ENCODE peak calls at places on chromosome 19, in six cellular contexts. U is GM12878, G is HepG2, W is K562, M is A549, Z is upper lobe of left lung. T is an unnamed sample.

GRCh38 chr19:14066139-14066538 is 4.3 kb upstream of the PALM3 start:
- ATAC-seq in M (no peak), W (no peak), Z (no peak), U (no peak), G (no peak), T (no peak)

GRCh38 chr19:39194832-39195542 is 1.8 kb upstream of the NCCRP1 start:
- ATAC-seq in G (no peak), W (no peak), M (peak; percentile 7), U (no peak), Z (no peak), T (no peak)

GRCh38 chr19:40220674-40221073 is 2.5 kb upstream of the TTC9B start:
- ATAC-seq in Z (no peak), W (no peak), M (no peak), G (no peak), U (no peak), T (no peak)

GRCh38 chr19:16381756-16382401 is 57.3 kb downstream of the KLF2 start:
- ATAC-seq in G (no peak), M (no peak), U (no peak), Z (peak; percentile 53), W (no peak), T (peak; percentile 87)

GRCh38 chr19:19530423-19530804 is 1.7 kb downstream of the YJEFN3 start:
- ATAC-seq in W (peak; percentile 5), M (no peak), G (no peak), U (no peak), Z (no peak), T (no peak)

GRCh38 chr19:23991170-23991569 is 76.5 kb downstream of the ZNF726 start:
- ATAC-seq in W (no peak), G (no peak), U (no peak), Z (no peak), M (no peak), T (no peak)

GRCh38 chr19:17790059-17790780 is 4.7 kb upstream of the B3GNT3 start:
- ATAC-seq in U (peak; percentile 25), Z (no peak), M (no peak), W (no peak), G (no peak), T (no peak)

GRCh38 chr19:14393303-14393702 is 12.1 kb downstream of the ADGRE5 start:
- ATAC-seq in G (no peak), U (no peak), M (no peak), Z (no peak), W (no peak), T (no peak)

GRCh38 chr19:993831-994393 is 6.3 kb upstream of the GRIN3B start:
- ATAC-seq in M (no peak), U (no peak), W (peak; percentile 8), G (peak; percentile 9), Z (no peak), T (no peak)

GRCh38 chr19:43755256-43755801 is 567 bp upstream of the SMG9 start:
- ATAC-seq in M (peak; percentile 44), Z (peak; percentile 65), G (peak; percentile 20), W (peak; percentile 68), U (peak; percentile 29), T (peak; percentile 19)

GRCh38 chr19:18645035-18645511 is 8.2 kb downstream of the KLHL26 start:
- ATAC-seq in M (no peak), Z (no peak), U (no peak), W (no peak), G (no peak), T (no peak)

GRCh38 chr19:47414469-47414868 is 4.9 kb downstream of the MEIS3 start:
- ATAC-seq in Z (no peak), G (peak; percentile 88), U (peak; percentile 52), W (peak; percentile 87), M (peak; percentile 68), T (no peak)

GRCh38 chr19:38869160-38869835 is 8.8 kb downstream of the RINL start:
- ATAC-seq in U (peak; percentile 52), W (no peak), M (no peak), G (no peak), Z (peak; percentile 24), T (no peak)

GRCh38 chr19:3163230-3163886 is 15.2 kb upstream of the S1PR4 start:
- ATAC-seq in U (peak; percentile 99), Z (peak; percentile 88), W (peak; percentile 99), G (peak; percentile 95), M (peak; percentile 95), T (peak; percentile 66)

GRCh38 chr19:3658004-3658822 is 31.6 kb upstream of the CACTIN start:
- ATAC-seq in G (no peak), Z (no peak), W (no peak), M (no peak), U (no peak), T (no peak)

GRCh38 chr19:46629546-46630025 is 4.7 kb upstream of the PTGIR start:
- ATAC-seq in Z (no peak), G (no peak), U (no peak), W (peak; percentile 37), M (no peak), T (no peak)

GRCh38 chr19:44875666-44876418 is 15.2 kb upstream of the TOMM40 start:
- ATAC-seq in Z (no peak), U (no peak), W (no peak), M (no peak), G (no peak), T (no peak)

DNA sequence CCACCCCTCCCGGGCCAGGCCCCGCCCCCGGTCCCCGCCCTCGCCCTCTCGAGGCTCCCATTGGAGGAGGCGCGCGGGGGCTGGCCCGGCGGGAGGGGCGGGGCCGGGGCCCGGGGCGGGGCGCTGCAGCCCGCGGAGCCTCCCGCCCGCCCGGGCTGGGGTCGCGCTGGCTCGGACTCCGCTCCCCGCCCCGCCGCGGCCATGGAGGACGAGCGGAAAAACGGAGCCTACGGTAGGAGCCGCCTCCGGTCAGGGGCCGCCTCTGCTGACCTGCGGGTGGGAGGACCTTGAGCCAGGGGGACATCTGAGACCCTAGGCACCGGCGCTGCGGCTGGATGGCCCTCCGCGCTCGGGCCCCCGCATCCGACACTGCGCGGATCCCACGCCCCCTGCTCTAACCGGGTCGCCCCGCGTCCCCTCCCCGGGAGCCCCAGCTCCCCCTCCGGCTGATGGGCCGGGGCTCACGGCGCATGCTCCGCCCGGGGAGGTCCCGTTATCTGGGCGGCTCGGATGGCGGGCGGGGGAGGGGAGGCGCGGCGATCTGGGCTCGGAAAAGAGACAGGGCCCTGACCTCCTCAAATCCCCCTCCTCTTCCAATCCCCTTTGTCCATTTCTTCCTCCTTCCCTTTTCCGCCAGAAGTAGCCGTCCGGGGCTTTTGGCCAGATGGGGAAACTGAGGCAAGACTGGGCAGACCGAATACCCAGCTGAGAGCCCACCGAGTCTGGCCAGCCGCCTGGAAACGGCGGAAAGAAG is 15.4 kb upstream of the AP1M2 start:
- ATAC-seq in Z (peak; percentile 98), M (peak; percentile 98), U (peak; percentile 81), G (peak; percentile 93), W (peak; percentile 97), T (peak; percentile 98)
- TF ChIP-seq EP300 in Z (no peak), M (no peak), U (no peak), G (no peak), W (no peak), T (no peak)

GRCh38 chr19:5826531-5827341 is 12.8 kb downstream of the FUT6 start:
- ATAC-seq in M (peak; percentile 22), U (peak; percentile 5), W (no peak), G (peak; percentile 35), Z (no peak), T (no peak)

GRCh38 chr19:5828661-5829566 is 10.6 kb downstream of the FUT6 start:
- ATAC-seq in M (no peak), W (peak; percentile 9), U (peak; percentile 55), G (no peak), Z (no peak), T (peak; percentile 7)

GRCh38 chr19:5829567-5830315 is 9.8 kb downstream of the FUT6 start:
- ATAC-seq in G (no peak), Z (no peak), M (no peak), W (no peak), U (no peak), T (no peak)

GRCh38 chr19:5827342-5827890 is 12.1 kb downstream of the FUT6 start:
- ATAC-seq in W (no peak), G (no peak), Z (no peak), M (no peak), U (no peak), T (no peak)

DNA sequence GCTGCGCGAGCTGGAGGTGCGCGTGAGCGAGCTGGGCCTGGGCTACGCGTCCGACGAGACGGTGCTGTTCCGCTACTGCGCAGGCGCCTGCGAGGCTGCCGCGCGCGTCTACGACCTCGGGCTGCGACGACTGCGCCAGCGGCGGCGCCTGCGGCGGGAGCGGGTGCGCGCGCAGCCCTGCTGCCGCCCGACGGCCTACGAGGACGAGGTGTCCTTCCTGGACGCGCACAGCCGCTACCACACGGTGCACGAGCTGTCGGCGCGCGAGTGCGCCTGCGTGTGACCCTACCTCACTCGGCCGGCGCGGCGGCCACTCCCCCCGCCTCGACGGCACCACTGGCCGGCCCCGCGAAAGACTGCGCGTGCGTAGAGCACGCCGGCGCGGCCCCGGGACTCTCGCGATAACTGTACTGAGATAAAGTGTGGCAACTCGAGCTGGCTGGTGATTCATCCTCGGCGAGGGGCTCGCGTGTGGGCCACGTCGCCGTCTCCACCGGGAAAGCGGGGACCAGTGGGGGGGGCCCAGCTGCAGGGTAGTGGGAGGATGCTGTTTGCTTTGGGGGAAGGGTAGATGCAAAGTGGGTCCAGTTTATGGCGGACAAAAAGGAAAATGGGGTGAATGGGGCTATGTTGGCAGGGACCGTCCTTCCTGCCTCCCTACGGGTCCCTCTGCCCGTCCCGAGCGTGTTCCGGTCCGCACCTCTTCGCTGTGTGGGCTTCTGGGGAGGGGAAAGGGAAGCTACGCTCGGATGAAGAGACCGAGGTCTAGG is 11.4 kb downstream of the FUT6 start:
- ATAC-seq in W (peak; percentile 86), Z (peak; percentile 91), U (peak; percentile 74), G (peak; percentile 68), M (peak; percentile 73), T (peak; percentile 89)
- TF ChIP-seq EP300 in W (peak; percentile 30), Z (no peak), U (no peak), G (no peak), M (no peak), T (no peak)

GRCh38 chr19:31140717-31141116 is 208.5 kb downstream of the TSHZ3 start:
- ATAC-seq in U (no peak), Z (no peak), G (no peak), M (peak; percentile 27), W (no peak), T (no peak)

GRCh38 chr19:31139871-31140505 is 209.2 kb downstream of the TSHZ3 start:
- ATAC-seq in M (peak; percentile 69), G (no peak), U (no peak), Z (no peak), W (no peak), T (no peak)

GRCh38 chr19:31144069-31144468 is 205.2 kb downstream of the TSHZ3 start:
- ATAC-seq in W (no peak), G (no peak), M (no peak), Z (no peak), U (no peak), T (no peak)

GRCh38 chr19:31144471-31144870 is 204.8 kb downstream of the TSHZ3 start:
- ATAC-seq in G (no peak), U (no peak), M (no peak), W (no peak), Z (no peak), T (no peak)

GRCh38 chr19:31141301-31141700 is 207.9 kb downstream of the TSHZ3 start:
- ATAC-seq in Z (no peak), W (no peak), M (no peak), U (no peak), G (no peak), T (no peak)
- TF ChIP-seq EP300 in Z (no peak), W (no peak), M (no peak), U (no peak), G (no peak), T (no peak)

GRCh38 chr19:34134190-34135032 is 37.9 kb upstream of the LSM14A start:
- ATAC-seq in G (peak; percentile 94), U (peak; percentile 99), M (peak; percentile 94), Z (peak; percentile 100), W (peak; percentile 97), T (peak; percentile 99)
- TF ChIP-seq EP300 in G (no peak), U (no peak), M (no peak), Z (no peak), W (no peak), T (no peak)

T was measured in gastroesophageal sphincter.